ENCODE peak calls at places on chromosome 19, in four cellular contexts. U, K, J and O are unnamed samples.
A peak's percentile ranks its signal among the peaks of the same experiment; 100 is the strongest.

GRCh38 chr19:14113762-14114414 is 3.7 kb downstream of the PRKACA start:
- DNase-seq in J (no peak), U (peak; percentile 97), K (peak; percentile 87), O (peak; percentile 42)

GRCh38 chr19:40807147-40808020 is 8.4 kb downstream of the EGLN2 start:
- DNase-seq in J (no peak), U (no peak), K (no peak), O (no peak)

GRCh38 chr19:36060430-36060829 is 5.7 kb downstream of the WDR62 start:
- DNase-seq in K (peak; percentile 74), U (peak; percentile 70), J (peak; percentile 80), O (peak; percentile 46)

GRCh38 chr19:52685811-52686210 is 47.7 kb upstream of the ZNF83 start:
- DNase-seq in K (no peak), U (no peak), J (no peak), O (no peak)

GRCh38 chr19:44278181-44278690 is 18.6 kb downstream of the ZNF233 start:
- DNase-seq in U (no peak), J (no peak), K (no peak), O (no peak)

GRCh38 chr19:30227661-30228112 is 144.5 kb upstream of the ZNF536 start:
- DNase-seq in U (peak; percentile 72), J (peak; percentile 71), K (peak; percentile 68), O (peak; percentile 64)

GRCh38 chr19:52277471-52277870 is 8.1 kb downstream of the ZNF766 start:
- DNase-seq in J (no peak), K (no peak), U (no peak), O (no peak)

GRCh38 chr19:13986348-13986904 is 19.7 kb downstream of the RFX1 start:
- DNase-seq in U (peak; percentile 91), J (peak; percentile 77), K (peak; percentile 77), O (peak; percentile 85)

GRCh38 chr19:44549507-44549906 is 20.0 kb upstream of the CEACAM20 start:
- DNase-seq in K (no peak), U (no peak), J (no peak), O (no peak)

GRCh38 chr19:31821346-31821745 is 472.1 kb upstream of the TSHZ3 start:
- DNase-seq in U (no peak), J (peak; percentile 8), K (no peak), O (no peak)

GRCh38 chr19:55703790-55704215 is 28.8 kb downstream of the EPN1 start:
- DNase-seq in K (peak; percentile 84), U (no peak), J (peak; percentile 38), O (no peak)

GRCh38 chr19:54967611-54968010 is 1.4 kb downstream of the NLRP2 start:
- DNase-seq in U (no peak), K (no peak), J (no peak), O (no peak)

GRCh38 chr19:56106993-56107392 is 14.1 kb downstream of the ZNF787 start:
- DNase-seq in J (no peak), K (no peak), U (no peak), O (no peak)

GRCh38 chr19:33871605-33872004 is 74.9 kb downstream of the KCTD15 start:
- DNase-seq in U (no peak), K (no peak), J (no peak), O (no peak)

GRCh38 chr19:47433121-47433520 is 13.8 kb upstream of the MEIS3 start:
- DNase-seq in U (no peak), J (peak; percentile 43), K (no peak), O (no peak)

GRCh38 chr19:5480427-5480836 is 25.2 kb downstream of the ZNRF4 start:
- DNase-seq in K (no peak), U (no peak), J (peak; percentile 38), O (no peak)

GRCh38 chr19:511101-511841 is 4.0 kb downstream of the TPGS1 start:
- DNase-seq in U (peak; percentile 65), K (no peak), J (peak; percentile 72), O (no peak)

GRCh38 chr19:52786078-52786463 is 520 bp downstream of the ZNF600 start:
- DNase-seq in K (no peak), J (no peak), U (no peak), O (no peak)

GRCh38 chr19:5340637-5341447 is at the start of gene PTPRS:
- DNase-seq in J (peak; percentile 90), U (peak; percentile 86), K (peak; percentile 78), O (peak; percentile 79)

GRCh38 chr19:36215276-36216171 is 618 bp downstream of the ZNF146 start:
- DNase-seq in U (no peak), J (peak; percentile 60), K (no peak), O (no peak)

GRCh38 chr19:41376241-41376997 is at the start of gene TMEM91:
- DNase-seq in K (no peak), U (peak; percentile 65), J (peak; percentile 44), O (peak; percentile 33)

GRCh38 chr19:18487576-18488402 is 34.1 kb downstream of the ELL start:
- DNase-seq in U (no peak), J (no peak), K (peak; percentile 74), O (no peak)

GRCh38 chr19:12785431-12786011 is 5.8 kb upstream of the JUNB start:
- DNase-seq in K (peak; percentile 23), J (no peak), U (no peak), O (no peak)

GRCh38 chr19:31451686-31452325 is 102.6 kb upstream of the TSHZ3 start:
- DNase-seq in J (peak; percentile 50), K (no peak), U (no peak), O (no peak)

GRCh38 chr19:45076851-45077730 is 813 bp upstream of the ZNF296 start:
- DNase-seq in U (no peak), K (no peak), J (no peak), O (no peak)

GRCh38 chr19:1267441-1268391 is 1.4 kb upstream of the CIRBP start:
- DNase-seq in K (no peak), J (no peak), U (peak; percentile 72), O (no peak)

GRCh38 chr19:38650180-38650775 is 2.8 kb downstream of the ACTN4 start:
- DNase-seq in U (no peak), J (no peak), K (no peak), O (no peak)
- H3K4me1 ChIP-seq in U (peaks cover 60% of the 10 kb centered on the region), J (peaks cover 45% of the 10 kb centered on the region), K (peaks cover 66% of the 10 kb centered on the region), O (peaks cover 85% of the 10 kb centered on the region)

GRCh38 chr19:2478324-2478755 is 2.4 kb downstream of the GADD45B start:
- DNase-seq in J (peak; percentile 79), U (peak; percentile 86), K (peak; percentile 39), O (peak; percentile 61)
- H3K4me3 ChIP-seq in J (peak overlapping the region; percentile 96), U (peak overlapping the region; percentile 81), K (peak overlapping the region; percentile 79), O (peak overlapping the region; percentile 98)

DNA sequence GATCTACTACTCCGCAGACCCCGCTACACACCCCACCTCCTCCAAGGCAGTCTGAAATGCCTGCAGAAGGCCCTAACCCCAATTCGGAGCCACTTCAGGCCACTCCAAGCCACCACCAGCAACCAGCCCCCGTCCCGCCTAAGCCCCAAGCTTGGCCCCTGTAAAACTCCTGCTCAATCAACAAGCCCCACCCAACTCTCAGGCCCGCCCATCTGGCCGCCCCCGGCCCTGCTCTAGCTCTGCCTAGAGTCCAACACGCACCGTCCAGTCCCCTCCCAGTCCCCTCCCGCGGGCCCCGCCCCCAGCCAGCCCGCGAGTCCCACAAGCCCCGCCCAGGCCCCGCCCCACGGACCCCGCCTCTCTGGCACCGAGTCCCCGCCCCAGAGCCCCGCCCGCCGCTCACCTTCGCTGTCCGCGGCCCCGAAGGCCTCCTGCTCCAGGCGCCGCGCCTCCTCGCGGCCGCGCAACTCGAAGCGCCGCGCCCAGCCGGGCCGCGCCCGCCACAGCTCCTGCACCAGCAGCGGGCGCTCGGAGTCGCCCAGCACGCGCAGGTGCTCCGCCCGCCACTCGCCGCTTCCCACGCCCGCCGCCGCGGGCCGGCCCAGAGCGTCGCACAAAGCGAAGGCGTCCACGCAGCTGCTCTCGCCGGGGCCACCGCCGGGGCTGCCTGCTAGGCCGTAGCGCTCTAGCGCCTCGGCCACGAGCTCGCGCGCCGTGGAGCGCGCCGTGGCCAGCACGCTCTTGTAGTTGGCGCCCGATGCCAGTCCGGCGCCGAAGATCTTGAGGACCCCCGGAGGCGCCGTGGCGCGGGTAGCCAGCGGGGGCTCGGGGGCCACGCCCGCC is 1.6 kb downstream of the RASIP1 start:
- DNase-seq in U (peak; percentile 96), K (peak; percentile 94), J (peak; percentile 88), O (peak; percentile 94)
- H3K27ac ChIP-seq in U (peak overlapping the region; percentile 78), K (peak overlapping the region; percentile 59), J (no peak overlapping the region), O (peak overlapping the region; percentile 92)

GRCh38 chr19:16459680-16460079 is 12.1 kb downstream of the EPS15L1 start:
- DNase-seq in U (no peak), K (no peak), J (no peak), O (no peak)
- H3K4me1 ChIP-seq in U (peaks cover 93% of the 10 kb centered on the region), K (peaks cover 26% of the 10 kb centered on the region), J (peaks cover 41% of the 10 kb centered on the region), O (peaks cover 100% of the 10 kb centered on the region)

GRCh38 chr19:19670070-19670551 is 1.5 kb downstream of the ZNF101 start:
- DNase-seq in J (no peak), U (no peak), K (peak; percentile 12), O (no peak)
- H3K4me3 ChIP-seq in J (peak overlapping the region; percentile 95), U (no peak overlapping the region), K (no peak overlapping the region), O (peak overlapping the region; percentile 79)